ENCODE peak calls at places on chromosomes 1 and 21, in five cellular contexts. B, I, P, R and T are unnamed samples.

GRCh38 chr1:11681071-11681771 is at the start of gene MAD2L2:
- DNase-seq in B (peak), I (peak), P (peak), R (peak), T (peak)

GRCh38 chr1:26584022-26584485 is 54.5 kb downstream of the RPS6KA1 start:
- DNase-seq in B (no peak), I (no peak), P (peak), R (no peak), T (peak)

GRCh38 chr1:41640141-41640751 is 155.8 kb upstream of the EDN2 start:
- DNase-seq in B (no peak), I (no peak), P (no peak), R (no peak), T (peak)

GRCh38 chr1:53089478-53090226 is 27.6 kb downstream of the PODN start:
- DNase-seq in B (no peak), I (peak), P (peak), R (no peak), T (no peak)

GRCh38 chr1:23419180-23419579 is 5.4 kb downstream of the TCEA3 start:
- DNase-seq in B (no peak), I (no peak), P (no peak), R (no peak), T (no peak)

GRCh38 chr1:96722161-96722908 is 751 bp downstream of the PTBP2 start:
- DNase-seq in B (peak), I (peak), P (peak), R (peak), T (no peak)

GRCh38 chr1:203692565-203693470 is 66.2 kb downstream of the ATP2B4 start:
- DNase-seq in B (no peak), I (no peak), P (no peak), R (peak), T (no peak)

GRCh38 chr1:19042675-19043578 is 86.5 kb upstream of the IFFO2 start:
- DNase-seq in B (no peak), I (no peak), P (no peak), R (no peak), T (no peak)

GRCh38 chr1:15843826-15844572 is 3.5 kb upstream of the SPEN start:
- DNase-seq in B (peak), I (no peak), P (no peak), R (no peak), T (no peak)

GRCh38 chr1:3466366-3467075 is 12.1 kb downstream of the ARHGEF16 start:
- DNase-seq in B (no peak), I (no peak), P (no peak), R (no peak), T (no peak)

GRCh38 chr1:44808938-44809917 is 905 bp downstream of the BTBD19 start:
- DNase-seq in B (no peak), I (no peak), P (no peak), R (peak), T (peak)

GRCh38 chr1:65079941-65080340 is 68.1 kb upstream of the AK4 start:
- DNase-seq in B (no peak), I (no peak), P (no peak), R (no peak), T (no peak)

GRCh38 chr1:20458717-20459116 is 27.3 kb downstream of the CAMK2N1 start:
- DNase-seq in B (no peak), I (no peak), P (no peak), R (no peak), T (no peak)

GRCh38 chr1:62508187-62508758 is 71.4 kb downstream of the USP1 start:
- DNase-seq in B (no peak), I (no peak), P (peak), R (peak), T (peak)

GRCh38 chr1:51433269-51433971 is 85.6 kb downstream of the EPS15 start:
- DNase-seq in B (no peak), I (no peak), P (peak), R (no peak), T (no peak)

GRCh38 chr1:187383366-187383765 is 554.6 kb downstream of the PLA2G4A start:
- DNase-seq in B (no peak), I (no peak), P (peak), R (no peak), T (no peak)

GRCh38 chr21:31594726-31595125 is 64.8 kb upstream of the SOD1 start:
- DNase-seq in B (no peak), I (no peak), P (no peak), R (no peak), T (no peak)

GRCh38 chr1:210754931-210755670 is 378.8 kb downstream of the KCNH1 start:
- DNase-seq in B (peak), I (no peak), P (peak), R (no peak), T (no peak)

GRCh38 chr1:6461538-6462411 is 4.2 kb downstream of the TNFRSF25 start:
- DNase-seq in B (peak), I (no peak), P (no peak), R (no peak), T (no peak)

GRCh38 chr1:170660874-170661645 is 2.9 kb upstream of the PRRX1 start:
- DNase-seq in B (peak), I (no peak), P (peak), R (peak), T (peak)

GRCh38 chr1:247357781-247358211 is 26.1 kb upstream of the ZNF496 start:
- DNase-seq in B (no peak), I (no peak), P (peak), R (peak), T (peak)

GRCh38 chr1:175138579-175138978 is 54.0 kb downstream of the KIAA0040 start:
- DNase-seq in B (no peak), I (no peak), P (peak), R (no peak), T (no peak)

GRCh38 chr1:40450491-40451237 is 388 bp downstream of the ZFP69B start:
- DNase-seq in B (no peak), I (peak), P (peak), R (peak), T (peak)